ENCODE peak calls at places on chromosomes 11 and 22, in four cellular contexts. One of them, this sample, is unnamed.

GRCh38 chr11:8283510-8284272 is 20.0 kb upstream of the LMO1 start:
- DNase-seq in brain microvascular endothelial cell: no peak
- DNase-seq in endodermal cell: peak
- DNase-seq in upper lobe of right lung: no peak
- DNase-seq in this sample: peak

GRCh38 chr22:18088825-18089568 is 11.2 kb downstream of the PEX26 start:
- DNase-seq in brain microvascular endothelial cell: no peak
- DNase-seq in endodermal cell: no peak
- DNase-seq in upper lobe of right lung: no peak
- DNase-seq in this sample: no peak

GRCh38 chr11:10181811-10182210 is 112.2 kb downstream of the SBF2 start:
- DNase-seq in brain microvascular endothelial cell: no peak
- DNase-seq in endodermal cell: no peak
- DNase-seq in upper lobe of right lung: no peak
- DNase-seq in this sample: no peak

GRCh38 chr22:43205748-43206514 is 19.0 kb upstream of the TTLL12 start:
- DNase-seq in brain microvascular endothelial cell: no peak
- DNase-seq in endodermal cell: no peak
- DNase-seq in upper lobe of right lung: no peak
- DNase-seq in this sample: no peak

GRCh38 chr11:128837627-128838026 is 29.5 kb downstream of the KCNJ1 start:
- DNase-seq in brain microvascular endothelial cell: no peak
- DNase-seq in endodermal cell: no peak
- DNase-seq in upper lobe of right lung: no peak
- DNase-seq in this sample: no peak

GRCh38 chr11:47516155-47516554 is 36.8 kb downstream of the CELF1 start:
- DNase-seq in brain microvascular endothelial cell: no peak
- DNase-seq in endodermal cell: no peak
- DNase-seq in upper lobe of right lung: no peak
- DNase-seq in this sample: no peak

GRCh38 chr11:19848219-19848618 is 135.6 kb downstream of the NAV2 start:
- DNase-seq in brain microvascular endothelial cell: no peak
- DNase-seq in endodermal cell: no peak
- DNase-seq in upper lobe of right lung: no peak
- DNase-seq in this sample: no peak

GRCh38 chr11:11538277-11538960 is 83.4 kb downstream of the GALNT18 start:
- DNase-seq in brain microvascular endothelial cell: no peak
- DNase-seq in endodermal cell: no peak
- DNase-seq in upper lobe of right lung: no peak
- DNase-seq in this sample: no peak

GRCh38 chr11:8066036-8066910 is 14.7 kb upstream of the TUB start:
- DNase-seq in brain microvascular endothelial cell: no peak
- DNase-seq in endodermal cell: peak
- DNase-seq in upper lobe of right lung: no peak
- DNase-seq in this sample: peak

GRCh38 chr11:8288824-8289223 is 25.1 kb upstream of the LMO1 start:
- DNase-seq in brain microvascular endothelial cell: no peak
- DNase-seq in endodermal cell: no peak
- DNase-seq in upper lobe of right lung: no peak
- DNase-seq in this sample: no peak

GRCh38 chr22:49240472-49240871 is 587.2 kb downstream of the BRD1 start:
- DNase-seq in brain microvascular endothelial cell: no peak
- DNase-seq in endodermal cell: no peak
- DNase-seq in upper lobe of right lung: no peak
- DNase-seq in this sample: peak

DNA sequence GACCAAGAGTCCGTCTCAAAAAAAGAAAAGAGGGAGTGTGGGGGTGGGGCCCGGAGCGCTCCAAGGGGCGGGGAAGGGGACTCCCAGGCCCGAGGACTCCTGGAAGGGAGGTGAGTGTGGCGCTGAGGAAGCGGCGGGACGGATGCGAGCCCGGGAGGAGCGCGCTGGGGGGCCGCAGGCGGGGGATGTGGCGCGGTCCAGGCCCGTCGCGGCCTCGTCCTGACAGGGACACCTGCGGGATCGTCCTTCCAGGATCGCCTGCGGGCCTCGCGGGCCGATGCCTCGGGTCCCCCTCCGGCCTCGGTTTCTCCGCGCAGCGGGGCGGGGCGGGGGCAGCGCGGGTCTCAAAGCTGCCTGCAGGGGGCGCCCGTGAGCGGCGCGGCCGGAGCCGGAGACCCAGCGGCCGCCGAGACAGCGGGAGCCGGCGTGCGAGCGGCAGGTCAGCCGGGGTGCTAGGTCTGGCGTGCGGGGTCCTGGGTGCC is 3.8 kb upstream of the ADORA2A start:
- DNase-seq in brain microvascular endothelial cell: no peak
- DNase-seq in endodermal cell: peak
- DNase-seq in upper lobe of right lung: peak
- DNase-seq in this sample: no peak
- H3K4me3 ChIP-seq in brain microvascular endothelial cell: peak
- H3K4me3 ChIP-seq in endodermal cell: no peak
- H3K4me3 ChIP-seq in upper lobe of right lung: peak
- H3K4me3 ChIP-seq in this sample: peak

GRCh38 chr11:64768300-64768694 is 8.5 kb upstream of the PYGM start:
- DNase-seq in brain microvascular endothelial cell: no peak
- DNase-seq in endodermal cell: no peak
- DNase-seq in upper lobe of right lung: no peak
- DNase-seq in this sample: no peak
- H3K27ac ChIP-seq in brain microvascular endothelial cell: no peak
- H3K27ac ChIP-seq in endodermal cell: no peak
- H3K27ac ChIP-seq in upper lobe of right lung: no peak
- H3K27ac ChIP-seq in this sample: peak

GRCh38 chr22:50246242-50247175 is 1.7 kb upstream of the TUBGCP6 start:
- DNase-seq in brain microvascular endothelial cell: no peak
- DNase-seq in endodermal cell: no peak
- DNase-seq in upper lobe of right lung: no peak
- DNase-seq in this sample: no peak
- H3K4me3 ChIP-seq in brain microvascular endothelial cell: no peak
- H3K4me3 ChIP-seq in endodermal cell: no peak
- H3K4me3 ChIP-seq in upper lobe of right lung: no peak
- H3K4me3 ChIP-seq in this sample: peak

DNA sequence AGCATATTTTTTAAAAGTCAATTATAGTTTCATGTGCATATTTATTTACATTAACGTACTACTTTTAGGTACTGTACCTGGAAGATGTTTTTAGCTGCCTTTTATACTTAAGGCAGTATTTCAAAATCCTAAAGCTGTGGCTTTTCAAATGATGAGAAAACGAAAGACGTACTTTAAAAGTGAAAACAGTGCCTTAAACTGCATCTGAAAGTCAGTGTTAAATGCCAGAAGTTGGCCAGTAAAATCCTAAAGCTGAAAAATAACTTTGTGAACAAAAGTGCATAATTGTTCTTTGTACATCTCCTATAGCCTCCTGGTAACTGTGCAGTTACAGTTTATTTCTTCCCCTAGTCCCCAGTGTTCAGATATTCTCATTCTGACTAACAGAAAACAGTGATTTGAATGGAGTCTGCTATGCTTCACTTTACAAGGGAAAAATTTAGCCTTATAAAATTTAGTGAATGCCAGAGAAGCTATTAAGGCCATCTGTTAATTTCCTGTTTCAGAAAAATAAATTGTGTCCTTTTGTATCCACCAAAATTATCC is 6.8 kb downstream of the EED start:
- DNase-seq in brain microvascular endothelial cell: no peak
- DNase-seq in endodermal cell: no peak
- DNase-seq in upper lobe of right lung: no peak
- DNase-seq in this sample: no peak
- H3K27ac ChIP-seq in brain microvascular endothelial cell: no peak
- H3K27ac ChIP-seq in endodermal cell: no peak
- H3K27ac ChIP-seq in upper lobe of right lung: no peak
- H3K27ac ChIP-seq in this sample: no peak

DNA sequence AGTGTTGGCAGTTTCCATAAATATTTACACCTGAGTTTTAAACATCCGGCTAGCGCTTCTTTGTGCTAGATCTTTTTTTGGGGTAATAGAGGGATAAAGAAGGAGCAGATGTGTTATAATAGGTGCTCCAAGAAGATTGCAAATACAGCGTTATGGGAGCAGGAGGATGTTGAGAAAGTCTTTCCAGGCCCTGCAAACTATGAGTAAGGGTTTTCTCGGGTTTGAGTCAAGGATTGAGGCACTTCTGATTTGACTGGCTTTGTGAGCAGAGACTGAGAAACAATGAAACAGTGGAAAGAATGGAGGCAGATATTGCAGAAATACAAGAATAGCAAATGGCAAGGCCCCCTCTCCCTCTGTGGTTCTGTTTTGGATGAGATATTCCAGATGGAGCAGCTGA is 155.0 kb upstream of the TIMP3 start:
- DNase-seq in brain microvascular endothelial cell: no peak
- DNase-seq in endodermal cell: no peak
- DNase-seq in upper lobe of right lung: no peak
- DNase-seq in this sample: no peak
- H3K4me3 ChIP-seq in brain microvascular endothelial cell: no peak
- H3K4me3 ChIP-seq in endodermal cell: no peak
- H3K4me3 ChIP-seq in upper lobe of right lung: no peak
- H3K4me3 ChIP-seq in this sample: no peak

GRCh38 chr11:75101424-75102128 is 4.9 kb upstream of the OR2AT4 start:
- DNase-seq in brain microvascular endothelial cell: no peak
- DNase-seq in endodermal cell: no peak
- DNase-seq in upper lobe of right lung: no peak
- DNase-seq in this sample: no peak

GRCh38 chr11:75100314-75100713 is 3.6 kb upstream of the OR2AT4 start:
- DNase-seq in brain microvascular endothelial cell: peak
- DNase-seq in endodermal cell: no peak
- DNase-seq in upper lobe of right lung: no peak
- DNase-seq in this sample: no peak

GRCh38 chr11:75105462-75105925 is 8.8 kb upstream of the OR2AT4 start:
- DNase-seq in brain microvascular endothelial cell: peak
- DNase-seq in endodermal cell: peak
- DNase-seq in upper lobe of right lung: no peak
- DNase-seq in this sample: no peak

GRCh38 chr11:75107187-75107586 is 10.5 kb upstream of the OR2AT4 start:
- DNase-seq in brain microvascular endothelial cell: peak
- DNase-seq in endodermal cell: no peak
- DNase-seq in upper lobe of right lung: no peak
- DNase-seq in this sample: no peak

GRCh38 chr11:75103380-75104026 is 6.8 kb upstream of the OR2AT4 start:
- DNase-seq in brain microvascular endothelial cell: peak
- DNase-seq in endodermal cell: no peak
- DNase-seq in upper lobe of right lung: no peak
- DNase-seq in this sample: no peak
- H3K27ac ChIP-seq in brain microvascular endothelial cell: no peak
- H3K27ac ChIP-seq in endodermal cell: no peak
- H3K27ac ChIP-seq in upper lobe of right lung: no peak
- H3K27ac ChIP-seq in this sample: no peak